ENCODE peak calls at places on chromosomes 12 and 14, in nine cellular contexts. F is neuronal stem cell, C is tibial artery, Y is PC-3, J is stomach, U is aorta, H is A549, I is ovary, W is small intestine. T is an unnamed sample.
A peak's percentile ranks its signal among the peaks of the same experiment; 100 is the strongest.

GRCh38 chr14:77890873-77891272 is 91.0 kb downstream of the ADCK1 start:
- DNase-seq in F (no peak), C (no peak), Y (no peak), J (no peak), U (no peak), H (no peak), I (no peak), W (no peak), T (no peak)

GRCh38 chr12:83404521-83404920 is 717.8 kb downstream of the TMTC2 start:
- DNase-seq in F (no peak), C (no peak), Y (no peak), J (no peak), U (no peak), H (no peak), I (no peak), W (no peak), T (no peak)

GRCh38 chr12:113418213-113418879 is 3.8 kb upstream of the SDSL start:
- DNase-seq in F (no peak), C (no peak), Y (no peak), J (no peak), U (peak; percentile 66), H (peak; percentile 89), I (peak; percentile 68), W (peak; percentile 19), T (no peak)

GRCh38 chr12:25497021-25497420 is 56.1 kb downstream of the LMNTD1 start:
- DNase-seq in F (no peak), C (no peak), Y (peak; percentile 68), J (no peak), U (no peak), H (no peak), I (no peak), W (no peak), T (no peak)

GRCh38 chr12:108312073-108312884 is 26.8 kb downstream of the CMKLR1 start:
- DNase-seq in F (no peak), C (no peak), Y (no peak), J (no peak), U (no peak), H (no peak), I (no peak), W (no peak), T (no peak)

GRCh38 chr12:101670007-101670671 is 27.3 kb upstream of the CHPT1 start:
- DNase-seq in F (peak; percentile 8), C (no peak), Y (peak; percentile 54), J (no peak), U (no peak), H (peak; percentile 69), I (peak; percentile 50), W (peak; percentile 47), T (peak; percentile 58)

GRCh38 chr14:50666772-50667490 is 1.2 kb downstream of the SAV1 start:
- DNase-seq in F (peak; percentile 30), C (peak; percentile 74), Y (peak; percentile 82), J (peak; percentile 50), U (no peak), H (peak; percentile 61), I (peak; percentile 65), W (peak; percentile 58), T (peak; percentile 48)

GRCh38 chr12:51005671-51006070 is 20.5 kb downstream of the SLC11A2 start:
- DNase-seq in F (no peak), C (no peak), Y (peak; percentile 88), J (no peak), U (no peak), H (no peak), I (no peak), W (no peak), T (peak; percentile 87)

GRCh38 chr14:68526420-68527105 is 266.3 kb downstream of the ZFP36L1 start:
- DNase-seq in F (no peak), C (peak; percentile 92), Y (peak; percentile 45), J (peak; percentile 80), U (peak; percentile 90), H (peak; percentile 29), I (no peak), W (no peak), T (no peak)

GRCh38 chr14:93033039-93033982 is 82.4 kb downstream of the ITPK1 start:
- DNase-seq in F (no peak), C (no peak), Y (no peak), J (no peak), U (no peak), H (no peak), I (no peak), W (peak; percentile 76), T (no peak)
- H3K4me1 ChIP-seq in F (peaks cover 54% of the 10 kb centered on the region), C (peaks cover 25% of the 10 kb centered on the region), Y (peaks cover 51% of the 10 kb centered on the region), J (peaks cover 46% of the 10 kb centered on the region), U (no peaks in the 10 kb centered on the region), H (peaks cover 88% of the 10 kb centered on the region), I (peaks cover 20% of the 10 kb centered on the region), W (peaks cover 11% of the 10 kb centered on the region), T (peaks cover 47% of the 10 kb centered on the region)

GRCh38 chr14:20578325-20578724 is 9.5 kb downstream of the RNASE11 start:
- DNase-seq in F (peak; percentile 35), C (no peak), Y (no peak), J (no peak), U (no peak), H (no peak), I (no peak), W (no peak), T (no peak)

GRCh38 chr14:20578784-20579502 is 8.9 kb downstream of the RNASE11 start:
- DNase-seq in F (no peak), C (no peak), Y (no peak), J (no peak), U (no peak), H (no peak), I (no peak), W (no peak), T (no peak)

GRCh38 chr14:20583908-20584307 is 3.9 kb downstream of the RNASE11 start:
- DNase-seq in F (no peak), C (no peak), Y (no peak), J (no peak), U (no peak), H (no peak), I (no peak), W (no peak), T (no peak)

GRCh38 chr14:20583142-20583541 is 4.7 kb downstream of the RNASE11 start:
- DNase-seq in F (no peak), C (no peak), Y (no peak), J (no peak), U (no peak), H (no peak), I (no peak), W (no peak), T (no peak)

DNA sequence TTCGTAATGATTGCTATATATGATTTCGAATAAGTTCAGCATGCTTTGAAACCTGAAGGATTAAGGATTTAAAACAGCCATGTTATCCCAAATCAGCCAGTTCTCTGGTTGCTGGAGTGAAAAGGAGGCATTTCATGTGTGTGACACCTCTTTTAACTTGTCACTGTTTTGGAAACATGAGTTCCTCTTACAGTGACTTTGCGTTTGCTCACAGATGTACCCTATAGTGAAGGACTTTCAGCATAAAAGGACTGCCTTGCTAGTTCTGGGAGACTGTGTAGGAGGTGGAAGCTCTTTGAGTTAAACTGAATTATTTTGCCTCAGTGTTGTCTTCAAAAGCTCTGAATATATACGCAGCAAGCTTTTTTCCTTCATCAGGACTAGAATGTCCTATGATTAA is 7.6 kb downstream of the RNASE11 start:
- DNase-seq in F (no peak), C (no peak), Y (no peak), J (no peak), U (no peak), H (no peak), I (no peak), W (no peak), T (no peak)
- H3K4me1 ChIP-seq in F (peaks cover 12% of the 10 kb centered on the region), C (no peaks in the 10 kb centered on the region), Y (no peaks in the 10 kb centered on the region), J (no peaks in the 10 kb centered on the region), U (no peaks in the 10 kb centered on the region), H (no peaks in the 10 kb centered on the region), I (no peaks in the 10 kb centered on the region), W (no peaks in the 10 kb centered on the region), T (no peaks in the 10 kb centered on the region)

DNA sequence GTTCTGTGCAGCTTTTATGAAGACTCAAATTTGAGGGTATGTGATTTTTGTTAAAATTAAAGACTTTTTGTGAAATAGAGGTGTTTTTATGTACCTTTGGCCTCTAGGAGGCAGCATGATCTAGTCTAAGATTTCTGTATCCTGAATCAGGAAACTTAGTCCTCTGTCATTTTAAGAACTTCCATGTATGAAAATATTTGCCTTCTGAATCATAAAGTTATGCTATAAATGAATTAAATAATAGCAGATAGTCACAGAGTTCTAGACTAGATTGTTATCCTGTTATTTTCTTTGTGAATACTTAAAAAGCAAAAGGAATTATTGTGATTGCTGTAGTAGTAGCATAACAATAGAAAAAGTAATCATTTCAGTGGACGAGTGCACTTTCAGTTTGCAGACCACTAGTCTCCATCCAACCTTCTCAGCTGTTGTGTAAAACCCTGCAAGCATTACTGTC is 56.3 kb downstream of the FGD4 start:
- DNase-seq in F (peak; percentile 32), C (no peak), Y (peak; percentile 81), J (no peak), U (no peak), H (peak; percentile 81), I (no peak), W (peak; percentile 70), T (peak; percentile 69)
- H3K4me1 ChIP-seq in F (no peaks in the 10 kb centered on the region), C (peaks cover 25% of the 10 kb centered on the region), Y (peaks cover 34% of the 10 kb centered on the region), J (peaks cover 74% of the 10 kb centered on the region), U (peaks cover 2% of the 10 kb centered on the region), H (peaks cover 60% of the 10 kb centered on the region), I (peaks cover 1% of the 10 kb centered on the region), W (no peaks in the 10 kb centered on the region), T (peaks cover 48% of the 10 kb centered on the region)

GRCh38 chr14:64995291-64995690 is 8.6 kb downstream of the FNTB start:
- DNase-seq in F (no peak), C (no peak), Y (no peak), J (no peak), U (no peak), H (no peak), I (no peak), W (no peak), T (no peak)
- H3K4me1 ChIP-seq in F (no peaks in the 10 kb centered on the region), C (no peaks in the 10 kb centered on the region), Y (peaks cover 35% of the 10 kb centered on the region), J (peaks cover 5% of the 10 kb centered on the region), U (no peaks in the 10 kb centered on the region), H (peaks cover 5% of the 10 kb centered on the region), I (peaks cover 1% of the 10 kb centered on the region), W (peaks cover 2% of the 10 kb centered on the region), T (no peaks in the 10 kb centered on the region)

GRCh38 chr14:71466942-71467341 is 465.3 kb upstream of the RGS6 start:
- DNase-seq in F (no peak), C (no peak), Y (no peak), J (no peak), U (no peak), H (no peak), I (no peak), W (no peak), T (no peak)
- H3K4me1 ChIP-seq in F (no peaks in the 10 kb centered on the region), C (peaks cover 26% of the 10 kb centered on the region), Y (no peaks in the 10 kb centered on the region), J (peaks cover 4% of the 10 kb centered on the region), U (peaks cover 4% of the 10 kb centered on the region), H (no peaks in the 10 kb centered on the region), I (peaks cover 2% of the 10 kb centered on the region), W (peaks cover 2% of the 10 kb centered on the region), T (peaks cover 4% of the 10 kb centered on the region)

GRCh38 chr12:121533391-121534090 is 47.3 kb downstream of the KDM2B start:
- DNase-seq in F (no peak), C (no peak), Y (no peak), J (no peak), U (no peak), H (no peak), I (peak; percentile 47), W (no peak), T (no peak)
- H3K4me1 ChIP-seq in F (peaks cover 32% of the 10 kb centered on the region), C (peaks cover 15% of the 10 kb centered on the region), Y (peaks cover 19% of the 10 kb centered on the region), J (peaks cover 71% of the 10 kb centered on the region), U (no peaks in the 10 kb centered on the region), H (peaks cover 30% of the 10 kb centered on the region), I (peaks cover 26% of the 10 kb centered on the region), W (peaks cover 11% of the 10 kb centered on the region), T (peaks cover 17% of the 10 kb centered on the region)

DNA sequence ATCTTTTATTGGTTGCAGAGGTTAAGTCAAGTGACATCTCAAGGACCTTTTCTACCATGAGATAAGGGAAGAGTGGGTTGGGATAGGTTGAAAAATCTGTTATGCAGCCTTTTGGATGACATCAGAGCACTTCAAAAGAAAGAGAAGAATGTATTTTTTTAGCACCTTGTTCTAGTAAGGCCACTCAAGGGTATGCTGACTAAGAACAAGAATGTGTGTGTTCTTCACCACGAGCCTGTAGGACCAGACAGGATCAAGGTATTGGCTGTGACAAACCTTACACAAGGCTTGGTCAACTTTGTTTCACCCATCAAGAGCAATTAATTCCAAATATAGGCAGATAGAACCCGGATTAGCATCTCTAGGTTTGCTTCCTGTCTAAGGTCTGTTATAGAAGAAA is 142.5 kb downstream of the SAMD4A start:
- DNase-seq in F (no peak), C (no peak), Y (no peak), J (no peak), U (no peak), H (no peak), I (no peak), W (no peak), T (no peak)
- H3K4me1 ChIP-seq in F (no peaks in the 10 kb centered on the region), C (peaks cover 38% of the 10 kb centered on the region), Y (peaks cover 9% of the 10 kb centered on the region), J (peaks cover 27% of the 10 kb centered on the region), U (peaks cover 32% of the 10 kb centered on the region), H (no peaks in the 10 kb centered on the region), I (peaks cover 10% of the 10 kb centered on the region), W (peaks cover 4% of the 10 kb centered on the region), T (peaks cover 20% of the 10 kb centered on the region)